ENCODE peak calls at places on chromosomes 12 and 14, in six cellular contexts. J is iPS-NIHi11; Y is mucosa of descending colon; N is HFF-Myc; M is SK-N-MC; O is activated CD8-positive, alpha-beta memory T cell treated with anti-CD3 and anti-CD28 coated beads, Interleukin-2, amount 10 ng/mL, durations not matched to agents 7 days and 5 days. E is an unnamed sample.

GRCh38 chr14:103518416-103519042 is 4.1 kb downstream of the CKB start:
- DNase-seq in O (peak; percentile 68), M (no peak), N (no peak), Y (peak; percentile 84), J (peak; percentile 91), E (peak; percentile 42)

GRCh38 chr14:59897757-59898383 is 22.1 kb upstream of the LRRC9 start:
- DNase-seq in J (peak; percentile 44), O (no peak), Y (peak; percentile 53), N (no peak), M (no peak), E (peak; percentile 38)

GRCh38 chr14:49999216-49999761 is 106.4 kb downstream of the ARF6 start:
- DNase-seq in Y (peak; percentile 84), N (peak; percentile 70), O (peak; percentile 96), M (no peak), J (peak; percentile 49), E (no peak)

GRCh38 chr12:57522887-57523705 is 472 bp downstream of the MBD6 start:
- DNase-seq in M (no peak), O (peak; percentile 68), N (no peak), J (peak; percentile 87), Y (peak; percentile 60), E (no peak)

GRCh38 chr12:88753074-88753473 is 172.8 kb upstream of the KITLG start:
- DNase-seq in O (no peak), Y (no peak), M (no peak), J (no peak), N (no peak), E (no peak)

GRCh38 chr12:104670439-104671406 is 214.0 kb downstream of the CHST11 start:
- DNase-seq in Y (no peak), O (no peak), M (no peak), J (no peak), N (no peak), E (no peak)

GRCh38 chr14:85252011-85252410 is 277.9 kb upstream of the FLRT2 start:
- DNase-seq in J (no peak), M (no peak), Y (no peak), N (peak; percentile 9), O (no peak), E (no peak)

GRCh38 chr14:74852922-74853530 is 22.9 kb downstream of the PROX2 start:
- DNase-seq in Y (no peak), J (no peak), N (peak; percentile 90), M (peak; percentile 50), O (no peak), E (no peak)

GRCh38 chr14:91985008-91985407 is 37.5 kb upstream of the FBLN5 start:
- DNase-seq in Y (no peak), O (no peak), J (no peak), N (no peak), M (no peak), E (no peak)

E was measured in NCI-H1930.